ENCODE peak calls at places on chromosomes 2 and 18, in five cellular contexts. O, X, T, R and E are unnamed samples.

GRCh38 chr2:133434962-133435668 is 133.1 kb downstream of the NCKAP5 start:
- DNase-seq in O (no peak), X (no peak), T (no peak), R (peak), E (no peak)

GRCh38 chr2:227862227-227862740 is 9.1 kb upstream of the DAW1 start:
- DNase-seq in O (peak), X (no peak), T (no peak), R (peak), E (no peak)

GRCh38 chr2:217910875-217911212 is 92.0 kb downstream of the TNS1 start:
- DNase-seq in O (no peak), X (peak), T (no peak), R (no peak), E (no peak)

GRCh38 chr2:72145658-72146329 is 1.9 kb downstream of the CYP26B1 start:
- DNase-seq in O (no peak), X (peak), T (no peak), R (no peak), E (peak)

GRCh38 chr2:100658017-100658416 is 95.2 kb downstream of the PDCL3 start:
- DNase-seq in O (no peak), X (no peak), T (no peak), R (no peak), E (no peak)

GRCh38 chr2:173282795-173283545 is 71.7 kb upstream of the CDCA7 start:
- DNase-seq in O (no peak), X (no peak), T (no peak), R (no peak), E (no peak)

GRCh38 chr2:50729306-50730105 is 302.4 kb downstream of the NRXN1 start:
- DNase-seq in O (no peak), X (no peak), T (no peak), R (no peak), E (no peak)

GRCh38 chr2:36404312-36404711 is 48.7 kb downstream of the CRIM1 start:
- DNase-seq in O (no peak), X (no peak), T (no peak), R (peak), E (no peak)

GRCh38 chr2:529425-529824 is 147.8 kb downstream of the TMEM18 start:
- DNase-seq in O (peak), X (no peak), T (no peak), R (peak), E (no peak)

GRCh38 chr18:906416-907170 is 1.9 kb downstream of the ADCYAP1 start:
- DNase-seq in O (no peak), X (no peak), T (no peak), R (no peak), E (no peak)

GRCh38 chr18:49846718-49847470 is 33.6 kb upstream of the ACAA2 start:
- DNase-seq in O (no peak), X (no peak), T (no peak), R (no peak), E (peak)

GRCh38 chr2:173159794-173160463 is 84.3 kb downstream of the MAP3K20 start:
- DNase-seq in O (peak), X (peak), T (no peak), R (peak), E (peak)

GRCh38 chr2:8576525-8577157 is 105.2 kb upstream of the ID2 start:
- DNase-seq in O (no peak), X (peak), T (peak), R (no peak), E (no peak)